ENCODE peak calls at places on chromosomes 2 and 18, in six cellular contexts. X is thyroid gland, R is stomach, D is uterus, G is tibial nerve, E is prostate gland. C is an unnamed sample.

GRCh38 chr2:148301362-148301761 is 280.5 kb downstream of the MBD5 start:
- DNase-seq in R (no peak), X (no peak), G (no peak), D (no peak), E (no peak), C (no peak)

GRCh38 chr18:13374468-13375301 is 156.1 kb downstream of the LDLRAD4 start:
- DNase-seq in D (no peak), G (no peak), X (no peak), E (no peak), R (no peak), C (no peak)

GRCh38 chr2:122237506-122237905 is 482.1 kb downstream of the TSN start:
- DNase-seq in X (no peak), E (no peak), D (no peak), G (no peak), R (no peak), C (no peak)

GRCh38 chr2:104658149-104658839 is 195.6 kb upstream of the POU3F3 start:
- DNase-seq in D (no peak), E (peak; percentile 14), X (peak; percentile 17), G (peak; percentile 13), R (no peak), C (no peak)

GRCh38 chr2:25342372-25343186 is 854 bp upstream of the DNMT3A start:
- DNase-seq in E (peak; percentile 69), G (peak; percentile 58), X (peak; percentile 84), R (peak; percentile 82), D (peak; percentile 85), C (peak; percentile 87)

GRCh38 chr2:171347158-171347557 is 86.6 kb downstream of the METTL8 start:
- DNase-seq in D (no peak), X (no peak), E (no peak), G (no peak), R (no peak), C (no peak)

GRCh38 chr2:96150007-96150406 is 4.8 kb upstream of the DUSP2 start:
- DNase-seq in G (no peak), X (no peak), R (no peak), E (no peak), D (no peak), C (no peak)

GRCh38 chr2:212730994-212731393 is 192.4 kb upstream of the ERBB4 start:
- DNase-seq in E (no peak), R (no peak), D (no peak), G (no peak), X (no peak), C (no peak)

GRCh38 chr2:127859712-127860085 is 1.7 kb upstream of the POLR2D start:
- DNase-seq in G (no peak), D (no peak), X (peak; percentile 90), R (peak; percentile 88), E (peak; percentile 83), C (peak; percentile 93)

GRCh38 chr2:17814601-17815000 is 1.7 kb upstream of the MSGN1 start:
- DNase-seq in X (no peak), G (no peak), D (no peak), R (no peak), E (no peak), C (no peak)

DNA sequence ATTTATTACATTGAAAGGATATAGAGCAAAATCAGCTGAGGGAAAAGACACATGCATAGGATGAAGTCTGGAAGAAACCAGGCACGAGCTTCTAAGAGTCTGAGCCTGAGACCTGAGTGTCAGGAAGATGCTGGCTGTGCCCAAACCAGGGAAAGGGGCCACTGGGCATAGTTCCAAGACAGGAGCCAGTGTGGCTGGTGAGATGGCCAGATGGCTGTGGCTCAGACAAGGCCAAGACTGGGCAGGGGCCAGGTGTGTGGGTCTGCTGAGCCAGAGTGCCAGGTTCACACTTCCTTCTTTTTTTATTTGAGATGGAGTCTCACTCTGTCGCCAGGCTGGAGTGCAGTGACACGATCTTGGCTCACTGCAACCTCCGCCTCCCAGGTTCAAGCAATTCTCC is 95.5 kb upstream of the ATG16L1 start:
- DNase-seq in X (no peak), D (no peak), R (no peak), E (no peak), G (no peak), C (no peak)
- TF ChIP-seq POLR2A in X (no peak), D (no peak), R (no peak), E (no peak), G (no peak), C (no peak)

DNA sequence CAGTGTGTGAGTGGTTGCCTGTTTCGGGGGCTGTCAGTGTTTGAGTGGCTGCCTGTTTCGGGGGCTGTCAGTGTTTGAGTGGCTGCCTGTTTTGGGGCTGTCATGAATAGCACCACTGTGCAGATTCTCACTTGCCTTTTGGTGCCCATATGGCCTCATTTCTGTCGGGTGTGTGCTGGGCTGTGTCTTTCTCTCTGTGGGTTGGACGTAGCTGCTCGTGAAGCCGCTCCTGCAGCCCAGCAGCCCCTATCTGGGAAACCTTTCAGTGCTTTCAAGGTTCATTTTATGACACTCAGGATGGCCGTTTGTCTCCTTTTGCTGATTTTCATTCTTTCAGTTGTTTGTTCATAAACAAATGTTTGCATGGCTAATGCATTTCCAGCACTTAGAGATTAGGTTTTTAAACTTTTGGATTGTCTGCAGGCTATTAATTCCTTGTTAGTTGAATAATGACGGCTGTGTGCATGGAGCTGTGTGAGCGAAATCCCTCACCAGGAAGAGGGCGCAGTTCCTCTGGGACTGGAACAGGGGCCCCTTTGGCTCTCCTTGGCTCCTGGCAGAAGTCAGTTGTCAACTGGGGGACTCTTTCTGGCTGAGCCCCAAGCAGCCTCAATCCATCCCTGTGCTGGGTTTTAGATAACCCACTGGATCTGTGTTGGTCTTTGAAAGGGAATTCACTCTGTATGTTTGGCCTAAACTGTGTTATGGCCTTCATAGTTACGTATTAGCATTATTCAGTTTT is 10.8 kb downstream of the AGAP1 start:
- DNase-seq in E (no peak), X (no peak), D (no peak), G (no peak), R (no peak), C (no peak)
- H3K4me1 ChIP-seq in E (no peaks in the 10 kb centered on the region), X (no peaks in the 10 kb centered on the region), D (no peaks in the 10 kb centered on the region), G (peaks cover 12% of the 10 kb centered on the region), R (peaks cover 54% of the 10 kb centered on the region), C (peaks cover 36% of the 10 kb centered on the region)

DNA sequence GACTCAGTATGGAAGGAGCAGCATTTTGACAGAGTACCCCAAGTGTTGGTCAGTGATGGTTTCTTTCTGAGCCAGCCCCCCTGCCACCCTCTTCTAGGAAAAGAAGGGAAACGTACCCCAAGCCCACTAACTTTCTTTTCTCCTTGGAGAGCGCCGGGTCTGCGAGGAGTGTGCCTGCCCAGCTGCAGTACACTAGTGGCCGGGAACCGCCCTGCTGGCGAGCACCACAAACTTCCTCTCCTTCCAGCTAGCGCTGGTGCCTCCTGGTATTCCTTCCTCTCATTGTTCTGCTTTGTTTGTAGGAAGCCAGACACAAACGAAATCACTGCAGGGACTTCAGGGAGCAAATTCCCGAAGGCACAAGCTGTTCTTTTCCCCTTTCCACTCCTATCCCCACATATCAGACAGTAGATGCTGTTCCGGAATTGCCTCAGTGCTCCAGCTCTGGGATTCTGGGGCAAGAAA is 1.8 kb downstream of the CCDC85A start:
- DNase-seq in D (peak; percentile 26), R (no peak), E (peak; percentile 20), G (no peak), X (peak; percentile 50), C (no peak)
- TF ChIP-seq POLR2A in D (no peak), R (no peak), E (no peak), G (no peak), X (no peak), C (peak; percentile 24)

DNA sequence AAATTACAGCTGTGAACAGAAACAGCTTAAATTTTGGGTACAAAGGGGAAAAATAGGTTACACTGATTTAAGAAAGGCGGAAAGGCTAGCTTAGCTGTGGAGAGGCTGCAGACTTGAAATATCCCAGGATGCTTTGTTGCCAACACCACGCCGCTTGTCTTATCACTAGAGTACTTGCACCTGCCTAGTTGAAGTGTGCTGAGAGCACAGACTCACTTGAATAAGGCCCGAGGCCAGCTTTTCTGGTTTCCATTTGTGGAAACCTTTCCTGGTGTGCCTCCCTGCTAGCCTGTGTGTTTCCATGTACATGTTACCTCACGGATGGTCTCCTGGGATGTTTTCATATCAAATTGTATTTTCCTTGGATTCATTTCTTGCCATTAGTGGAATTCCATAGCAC is 3.2 kb downstream of the CABLES1 start:
- DNase-seq in G (no peak), X (peak; percentile 82), D (peak; percentile 64), R (peak; percentile 72), E (no peak), C (peak; percentile 76)
- H3K4me1 ChIP-seq in G (peaks cover 29% of the 10 kb centered on the region), X (peaks cover 62% of the 10 kb centered on the region), D (peaks cover 11% of the 10 kb centered on the region), R (peaks cover 86% of the 10 kb centered on the region), E (no peaks in the 10 kb centered on the region), C (peaks cover 67% of the 10 kb centered on the region)

GRCh38 chr2:204550738-204551137 is 5.5 kb downstream of the PARD3B start:
- DNase-seq in D (no peak), G (no peak), X (peak; percentile 10), E (no peak), R (no peak), C (no peak)

GRCh38 chr2:204541637-204542036 is 3.6 kb upstream of the PARD3B start:
- DNase-seq in D (no peak), R (no peak), E (no peak), G (no peak), X (no peak), C (no peak)

GRCh38 chr2:204545861-204546773 is 842 bp downstream of the PARD3B start:
- DNase-seq in G (no peak), D (no peak), R (peak; percentile 48), X (peak; percentile 57), E (peak; percentile 10), C (peak; percentile 35)

GRCh38 chr2:204542967-204543608 is 2.2 kb upstream of the PARD3B start:
- DNase-seq in X (no peak), R (no peak), G (no peak), E (no peak), D (no peak), C (no peak)

GRCh38 chr2:204544961-204545860 is at the start of gene PARD3B:
- DNase-seq in G (no peak), D (peak; percentile 53), E (peak; percentile 45), X (peak; percentile 73), R (peak; percentile 74), C (peak; percentile 68)
- TF ChIP-seq POLR2A in G (no peak), D (peak; percentile 41), E (no peak), X (no peak), R (no peak), C (peak; percentile 45)

GRCh38 chr2:152420923-152421322 is 85.9 kb downstream of the FMNL2 start:
- DNase-seq in E (no peak), X (no peak), G (no peak), D (no peak), R (no peak), C (no peak)
- H3K4me1 ChIP-seq in E (no peaks in the 10 kb centered on the region), X (peaks cover 3% of the 10 kb centered on the region), G (peaks cover 14% of the 10 kb centered on the region), D (no peaks in the 10 kb centered on the region), R (peaks cover 34% of the 10 kb centered on the region), C (peaks cover 29% of the 10 kb centered on the region)

DNA sequence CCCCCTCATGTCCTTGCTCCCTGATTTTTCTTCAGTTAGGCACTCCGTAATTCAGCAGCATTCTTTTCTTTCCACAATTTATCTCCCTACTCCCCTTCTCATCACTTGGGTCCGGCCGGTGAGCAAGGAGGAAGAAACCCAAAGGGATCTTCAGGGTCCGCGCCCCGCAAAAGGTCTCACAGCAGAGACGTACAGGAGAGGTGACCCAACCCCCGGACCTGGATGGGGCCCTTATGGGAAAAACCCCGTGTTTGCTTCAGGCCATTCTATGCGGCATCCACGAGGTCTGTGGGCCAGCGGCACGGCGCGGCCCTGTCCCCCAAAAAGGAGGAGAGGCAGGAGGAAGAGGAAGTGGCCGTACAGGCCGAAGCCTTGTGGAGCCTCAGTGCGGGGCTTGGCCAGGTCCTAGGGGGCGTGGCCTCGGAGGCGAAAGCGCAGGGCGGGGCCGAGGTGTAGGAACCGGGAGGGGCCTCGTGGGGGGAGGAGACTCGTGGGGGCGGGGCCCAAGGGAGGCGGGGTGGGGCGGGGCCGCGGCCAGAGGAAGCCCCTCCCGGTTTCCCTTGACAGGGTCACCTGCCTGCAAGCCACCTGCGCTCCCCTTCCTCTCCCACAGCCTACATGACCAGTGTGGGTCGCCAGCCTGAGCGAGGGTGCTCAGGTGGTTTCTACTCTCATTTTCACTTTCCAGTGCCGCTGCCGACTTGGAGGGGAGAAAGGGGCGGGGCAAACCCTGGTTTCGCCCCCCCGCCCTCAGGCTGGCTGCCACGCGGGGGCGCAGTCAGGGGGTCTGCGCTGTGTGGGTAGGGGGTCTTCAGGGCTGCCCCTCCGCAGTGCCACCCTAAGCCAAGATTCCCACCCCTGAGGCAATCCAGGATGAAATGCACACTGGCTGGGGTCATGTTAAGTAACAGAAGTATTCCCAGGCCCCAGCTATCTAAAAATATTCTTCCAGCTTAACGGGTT is 156.4 kb upstream of the XPO1 start:
- DNase-seq in G (peak; percentile 95), D (peak; percentile 95), R (peak; percentile 97), X (peak; percentile 93), E (peak; percentile 94), C (peak; percentile 97)
- TF ChIP-seq POLR2A in G (peak; percentile 50), D (peak; percentile 60), R (no peak), X (no peak), E (peak; percentile 78), C (peak; percentile 49)

C was measured in body of pancreas.